ENCODE peak calls at places on chromosomes 5 and 9, in eight cellular contexts. D is HCT116, S is sigmoid colon, R is breast epithelium, H is tibial artery, B is PC-3, L is kidney epithelial cell, V is GM12878. C is an unnamed sample.
A peak's percentile ranks its signal among the peaks of the same experiment; 100 is the strongest.

GRCh38 chr9:123401879-123402513 is 46.0 kb downstream of the CRB2 start:
- DNase-seq in S (no peak), V (no peak), L (peak; percentile 14), D (peak; percentile 23), B (peak; percentile 49), R (no peak), H (no peak), C (no peak)

GRCh38 chr9:129472651-129473102 is 148.2 kb downstream of the C9orf50 start:
- DNase-seq in H (no peak), R (no peak), V (no peak), B (no peak), S (no peak), L (no peak), D (no peak), C (no peak)

GRCh38 chr5:143551765-143552164 is 148.3 kb upstream of the NR3C1 start:
- DNase-seq in H (no peak), L (no peak), S (no peak), V (no peak), B (peak; percentile 56), D (no peak), R (no peak), C (no peak)

GRCh38 chr5:12704955-12705354 is 800.7 kb upstream of the CTNND2 start:
- DNase-seq in S (no peak), H (no peak), D (no peak), R (no peak), L (no peak), V (no peak), B (peak; percentile 56), C (no peak)

GRCh38 chr9:89153618-89154017 is 25.0 kb downstream of the SHC3 start:
- DNase-seq in H (peak; percentile 47), B (peak; percentile 81), L (peak; percentile 73), S (no peak), R (no peak), D (peak; percentile 16), V (no peak), C (no peak)

GRCh38 chr5:6604946-6605345 is 27.9 kb downstream of the NSUN2 start:
- DNase-seq in R (no peak), L (no peak), B (no peak), D (no peak), S (no peak), V (no peak), H (no peak), C (no peak)

GRCh38 chr5:40490464-40491083 is 189.1 kb upstream of the PTGER4 start:
- DNase-seq in B (no peak), L (no peak), R (no peak), H (no peak), D (no peak), S (no peak), V (peak; percentile 56), C (peak; percentile 63)

GRCh38 chr9:18184034-18184800 is 289.7 kb upstream of the ADAMTSL1 start:
- DNase-seq in H (no peak), V (no peak), L (no peak), S (no peak), D (no peak), B (no peak), R (no peak), C (no peak)

GRCh38 chr5:54756796-54757402 is 228.5 kb downstream of the ESM1 start:
- DNase-seq in L (no peak), H (no peak), D (no peak), S (no peak), R (no peak), B (no peak), V (no peak), C (no peak)

GRCh38 chr5:100950975-100951374 is 47.9 kb upstream of the ST8SIA4 start:
- DNase-seq in V (no peak), B (no peak), H (no peak), R (no peak), S (no peak), L (no peak), D (no peak), C (no peak)

GRCh38 chr5:10364186-10364689 is 10.7 kb downstream of the MARCHF6 start:
- DNase-seq in B (peak; percentile 80), H (no peak), V (no peak), L (no peak), S (no peak), D (no peak), R (no peak), C (no peak)

GRCh38 chr9:120689860-120690259 is 24.4 kb downstream of the MEGF9 start:
- DNase-seq in L (peak; percentile 34), R (no peak), D (no peak), S (no peak), H (no peak), B (no peak), V (no peak), C (no peak)

GRCh38 chr9:127729522-127730256 is 5.4 kb downstream of the TOR2A start:
- DNase-seq in S (no peak), V (no peak), B (no peak), D (no peak), R (no peak), L (no peak), H (no peak), C (no peak)

GRCh38 chr5:17180957-17181723 is 36.3 kb upstream of the BASP1 start:
- DNase-seq in H (no peak), V (no peak), S (no peak), B (peak; percentile 95), R (no peak), D (no peak), L (peak; percentile 67), C (no peak)

GRCh38 chr5:74877624-74878304 is 11.6 kb upstream of the FAM169A start:
- DNase-seq in D (no peak), R (no peak), H (no peak), S (no peak), L (no peak), B (no peak), V (no peak), C (no peak)

GRCh38 chr5:67299317-67299716 is 102.7 kb upstream of the CD180 start:
- DNase-seq in H (no peak), D (no peak), R (no peak), S (no peak), L (peak; percentile 25), V (no peak), B (no peak), C (no peak)

GRCh38 chr5:44993286-44993685 is 184.5 kb downstream of the MRPS30 start:
- DNase-seq in S (no peak), L (no peak), H (no peak), R (no peak), B (no peak), D (no peak), V (no peak), C (no peak)

GRCh38 chr5:58849995-58850667 is 267.3 kb downstream of the RAB3C start:
- DNase-seq in R (no peak), H (no peak), V (no peak), B (peak; percentile 56), S (no peak), D (peak; percentile 21), L (peak; percentile 12), C (no peak)

GRCh38 chr9:69657269-69657668 is 14.9 kb downstream of the APBA1 start:
- DNase-seq in S (no peak), B (no peak), L (no peak), H (no peak), V (no peak), D (no peak), R (no peak), C (no peak)

GRCh38 chr5:27276119-27276518 is 237.7 kb upstream of the CDH9 start:
- DNase-seq in R (no peak), V (no peak), B (no peak), H (no peak), D (no peak), L (no peak), S (no peak), C (no peak)

GRCh38 chr9:96057155-96057554 is 181.7 kb downstream of the ERCC6L2 start:
- DNase-seq in S (no peak), B (no peak), D (no peak), R (no peak), L (no peak), V (no peak), H (no peak), C (no peak)

GRCh38 chr5:56155992-56156584 is 77.0 kb downstream of the ANKRD55 start:
- DNase-seq in H (peak; percentile 56), D (no peak), L (no peak), B (no peak), R (no peak), S (peak; percentile 65), V (no peak), C (no peak)
- H3K36me3 ChIP-seq in H (no peaks in the 10 kb centered on the region), D (no peaks in the 10 kb centered on the region), L (no peaks in the 10 kb centered on the region), B (no peaks in the 10 kb centered on the region), R (no peaks in the 10 kb centered on the region), S (no peaks in the 10 kb centered on the region), V (no peaks in the 10 kb centered on the region), C (no peaks in the 10 kb centered on the region)

DNA sequence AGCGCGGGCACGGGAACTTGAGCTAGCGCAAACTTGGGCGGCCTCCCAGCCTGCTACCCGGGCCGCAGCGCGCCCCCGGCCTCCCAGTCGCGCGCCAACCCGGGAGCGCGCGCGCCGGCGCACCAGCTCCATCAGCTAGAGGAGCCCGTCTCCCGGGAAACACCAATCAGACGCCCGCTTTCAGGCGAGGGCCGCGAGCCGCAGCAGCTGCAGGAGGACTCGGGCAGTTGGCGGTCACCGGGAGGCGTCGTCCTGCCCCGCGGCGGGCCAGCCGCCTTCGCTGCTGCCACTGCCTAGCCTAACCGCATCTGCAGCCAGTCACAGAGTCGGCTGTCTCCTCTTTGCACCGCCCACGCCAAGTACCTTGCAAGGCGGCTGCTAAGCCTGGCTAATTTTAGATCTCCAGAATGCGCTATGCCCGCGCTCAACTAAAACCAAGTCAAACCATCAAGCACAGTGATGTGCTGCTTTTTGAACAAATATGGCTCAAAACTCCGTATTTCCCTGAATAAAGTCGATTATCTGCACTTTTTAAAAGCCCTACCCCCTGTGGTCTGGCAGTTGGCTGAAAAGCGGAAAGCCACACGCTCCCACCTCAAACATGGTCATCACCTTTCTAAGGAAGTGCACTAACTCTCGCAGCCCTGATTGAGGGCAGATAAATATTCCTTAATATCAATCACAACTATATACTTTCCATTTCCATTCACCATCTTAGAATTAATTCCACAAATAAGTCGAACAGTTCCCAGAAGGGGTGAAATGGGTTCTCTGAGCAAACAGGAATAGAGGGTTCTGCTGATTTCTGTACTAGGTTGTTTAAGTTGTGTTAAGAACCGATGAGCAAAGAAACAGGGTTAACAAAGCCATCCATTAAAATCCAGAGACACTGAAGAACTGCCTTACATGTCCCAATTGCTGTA is 221.8 kb downstream of the MEF2C start:
- DNase-seq in V (no peak), S (peak; percentile 83), L (peak; percentile 39), B (peak; percentile 96), R (no peak), D (peak; percentile 68), H (no peak), C (peak; percentile 87)
- H3K4me3 ChIP-seq in V (peak overlapping the region; percentile 43), S (peak overlapping the region; percentile 46), L (peak overlapping the region; percentile 37), B (peak overlapping the region; percentile 73), R (peak overlapping the region; percentile 43), D (peak overlapping the region; percentile 42), H (peak overlapping the region; percentile 52), C (peak overlapping the region; percentile 66)

GRCh38 chr5:140524003-140524402 is 23.5 kb upstream of the EIF4EBP3 start:
- DNase-seq in B (no peak), S (no peak), V (no peak), L (no peak), R (no peak), H (no peak), D (no peak), C (no peak)
- H3K36me3 ChIP-seq in B (peaks cover 33% of the 10 kb centered on the region), S (peaks cover 30% of the 10 kb centered on the region), V (peaks cover 9% of the 10 kb centered on the region), L (no peaks in the 10 kb centered on the region), R (peaks cover 3% of the 10 kb centered on the region), H (peaks cover 43% of the 10 kb centered on the region), D (peaks cover 28% of the 10 kb centered on the region), C (peaks cover 9% of the 10 kb centered on the region)

DNA sequence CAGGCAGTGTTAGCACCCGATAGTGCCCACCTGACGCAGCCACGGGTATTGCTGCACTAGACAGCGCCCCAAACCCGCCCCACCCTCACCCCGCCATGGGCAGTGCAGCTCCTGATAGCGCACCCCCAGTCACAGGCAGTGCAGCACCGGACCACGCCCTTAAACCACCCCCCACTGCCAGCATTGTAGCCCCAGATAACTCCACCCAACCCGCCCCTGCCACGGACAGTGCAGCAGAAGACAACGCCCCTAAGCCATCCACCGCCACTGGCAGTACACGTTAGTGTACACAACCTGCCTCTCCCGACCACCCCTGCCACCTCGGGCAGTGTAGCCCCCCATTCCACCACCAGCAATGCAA is 825 bp upstream of the PCAT7 start:
- DNase-seq in L (no peak), V (no peak), R (no peak), B (no peak), D (no peak), S (no peak), H (no peak), C (no peak)
- H3K4me3 ChIP-seq in L (no peak overlapping the region), V (no peak overlapping the region), R (peak overlapping the region; percentile 34), B (peak overlapping the region; percentile 85), D (peak overlapping the region; percentile 80), S (no peak overlapping the region), H (no peak overlapping the region), C (no peak overlapping the region)